ENCODE peak calls at places on chromosome 19, in four cellular contexts. One of them, this sample, is unnamed.

GRCh38 chr19:30512748-30513389 is 140.7 kb downstream of the ZNF536 start:
- DNase-seq in K562: no peak
- DNase-seq in HCT116: no peak
- DNase-seq in HepG2: no peak
- DNase-seq in this sample: no peak

GRCh38 chr19:49506575-49507105 is 5.8 kb upstream of the FCGRT start:
- DNase-seq in HepG2: peak; percentile 71
- DNase-seq in K562: peak; percentile 87
- DNase-seq in HCT116: no peak
- DNase-seq in this sample: no peak

GRCh38 chr19:47661571-47661970 is 51.7 kb upstream of the EHD2 start:
- DNase-seq in HCT116: no peak
- DNase-seq in HepG2: no peak
- DNase-seq in K562: no peak
- DNase-seq in this sample: no peak

GRCh38 chr19:16073481-16073880 is 2.8 kb upstream of the TPM4 start:
- DNase-seq in K562: no peak
- DNase-seq in HepG2: no peak
- DNase-seq in HCT116: no peak
- DNase-seq in this sample: no peak

GRCh38 chr19:40806385-40807146 is 7.6 kb downstream of the EGLN2 start:
- DNase-seq in HCT116: peak; percentile 57
- DNase-seq in HepG2: peak; percentile 66
- DNase-seq in K562: peak; percentile 87
- DNase-seq in this sample: no peak

GRCh38 chr19:27974082-27974513 is 1238.9 kb downstream of the UQCRFS1 start:
- DNase-seq in HCT116: no peak
- DNase-seq in HepG2: peak; percentile 2
- DNase-seq in K562: peak; percentile 11
- DNase-seq in this sample: no peak

GRCh38 chr19:4754248-4754647 is 30.6 kb upstream of the DPP9 start:
- DNase-seq in HCT116: no peak
- DNase-seq in HepG2: no peak
- DNase-seq in K562: no peak
- DNase-seq in this sample: no peak

GRCh38 chr19:41456342-41456918 is 13.5 kb downstream of the ERICH4 start:
- DNase-seq in HCT116: no peak
- DNase-seq in HepG2: no peak
- DNase-seq in K562: no peak
- DNase-seq in this sample: no peak

GRCh38 chr19:38362076-38362945 is 12.1 kb upstream of the PSMD8 start:
- DNase-seq in HepG2: peak; percentile 23
- DNase-seq in K562: peak; percentile 91
- DNase-seq in HCT116: peak; percentile 58
- DNase-seq in this sample: peak; percentile 28

GRCh38 chr19:57830071-57830602 is at the start of gene ZNF587B:
- DNase-seq in HCT116: peak; percentile 36
- DNase-seq in K562: peak; percentile 27
- DNase-seq in HepG2: peak; percentile 47
- DNase-seq in this sample: no peak

GRCh38 chr19:3137139-3137538 is 1.3 kb downstream of the GNA15 start:
- DNase-seq in HepG2: no peak
- DNase-seq in K562: no peak
- DNase-seq in HCT116: no peak
- DNase-seq in this sample: no peak

GRCh38 chr19:9835507-9835949 is 410 bp downstream of the PIN1 start:
- DNase-seq in K562: peak; percentile 17
- DNase-seq in HCT116: no peak
- DNase-seq in HepG2: no peak
- DNase-seq in this sample: no peak
- TF ChIP-seq TCF7L2 in K562: no peak
- TF ChIP-seq TCF7L2 in HCT116: no peak
- TF ChIP-seq TCF7L2 in HepG2: no peak
- TF ChIP-seq TCF7L2 in this sample: no peak

DNA sequence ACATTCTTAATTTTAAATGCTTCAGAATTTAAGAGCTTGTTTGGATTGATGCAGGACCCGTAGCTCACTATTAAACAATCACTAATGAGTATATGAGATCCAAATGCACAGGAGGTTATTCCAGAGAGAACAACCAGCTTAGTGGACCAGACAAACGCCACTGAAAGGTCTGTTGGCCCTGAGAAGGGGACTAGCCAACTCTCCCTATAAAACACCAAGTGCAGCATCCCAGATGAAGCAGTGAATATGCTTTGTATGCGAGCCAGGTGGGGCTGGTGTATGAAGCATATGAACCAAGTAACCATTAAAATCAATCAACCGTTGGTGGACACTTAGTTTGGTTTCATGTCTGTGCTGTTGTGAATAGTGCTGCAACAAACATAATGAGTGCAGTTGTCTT is 9.8 kb upstream of the LILRB1 start:
- DNase-seq in HepG2: no peak
- DNase-seq in HCT116: no peak
- DNase-seq in K562: no peak
- DNase-seq in this sample: no peak
- H3K4me3 ChIP-seq in HepG2: no peak overlapping the region
- H3K4me3 ChIP-seq in HCT116: no peak overlapping the region
- H3K4me3 ChIP-seq in K562: no peak overlapping the region
- H3K4me3 ChIP-seq in this sample: no peak overlapping the region

GRCh38 chr19:56189785-56190184 is 7.8 kb downstream of the ZSCAN5B start:
- DNase-seq in K562: peak; percentile 39
- DNase-seq in HCT116: no peak
- DNase-seq in HepG2: no peak
- DNase-seq in this sample: no peak
- TF ChIP-seq CTCF in K562: peak; percentile 39
- TF ChIP-seq CTCF in HCT116: no peak
- TF ChIP-seq CTCF in HepG2: peak; percentile 6
- TF ChIP-seq CTCF in this sample: no peak

DNA sequence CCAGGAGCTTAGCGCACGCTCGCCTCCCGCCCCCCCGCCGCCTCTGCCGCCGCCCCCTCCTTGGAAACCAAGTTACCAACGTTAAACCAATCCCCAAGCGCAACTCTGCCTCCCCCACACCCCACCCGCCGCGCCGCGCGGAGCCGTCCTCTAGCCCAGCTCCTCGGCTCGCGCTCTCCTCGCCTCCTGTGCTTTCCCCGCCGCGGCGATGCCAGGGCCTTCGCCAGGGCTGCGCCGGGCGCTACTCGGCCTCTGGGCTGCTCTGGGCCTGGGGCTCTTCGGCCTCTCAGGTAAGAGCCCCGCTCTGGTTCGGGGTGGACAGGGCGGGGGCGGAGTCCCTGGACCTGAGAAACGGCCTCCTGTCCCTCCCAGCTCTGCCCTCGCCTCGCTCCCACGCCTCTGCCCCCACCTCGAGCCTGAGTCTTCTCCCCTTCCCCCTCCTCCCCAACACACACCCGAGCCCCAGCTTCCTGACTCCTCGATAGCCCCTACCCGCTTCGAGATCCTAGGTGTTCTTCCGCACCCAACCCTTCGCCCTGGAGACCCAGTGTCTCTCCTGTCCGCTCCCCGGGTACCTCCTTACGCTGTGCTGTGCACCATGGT is at the start of gene ICAM5:
- DNase-seq in HepG2: no peak
- DNase-seq in HCT116: peak; percentile 57
- DNase-seq in K562: peak; percentile 77
- DNase-seq in this sample: no peak
- TF ChIP-seq TCF7L2 in HepG2: no peak
- TF ChIP-seq TCF7L2 in HCT116: peak; percentile 4
- TF ChIP-seq TCF7L2 in K562: no peak
- TF ChIP-seq TCF7L2 in this sample: no peak

GRCh38 chr19:906480-906879 is 6.5 kb downstream of the R3HDM4 start:
- DNase-seq in HCT116: no peak
- DNase-seq in K562: no peak
- DNase-seq in HepG2: no peak
- DNase-seq in this sample: no peak
- H3K4me3 ChIP-seq in HCT116: no peak overlapping the region
- H3K4me3 ChIP-seq in K562: no peak overlapping the region
- H3K4me3 ChIP-seq in HepG2: no peak overlapping the region
- H3K4me3 ChIP-seq in this sample: no peak overlapping the region

This sample was measured in Panc1.